ENCODE peak calls at places on chromosomes 2 and 18, in four cellular contexts. X, D, T and S are unnamed samples.

GRCh38 chr18:7116832-7117389 is 686 bp downstream of the LAMA1 start:
- DNase-seq in X (no peak), D (no peak), T (no peak), S (no peak)

GRCh38 chr2:20674974-20675679 is 8.2 kb downstream of the GDF7 start:
- DNase-seq in X (no peak), D (no peak), T (peak), S (peak)

GRCh38 chr2:20641123-20641985 is 9.5 kb downstream of the HS1BP3 start:
- DNase-seq in X (no peak), D (no peak), T (peak), S (no peak)

GRCh38 chr2:104766683-104767082 is 87.2 kb upstream of the POU3F3 start:
- DNase-seq in X (peak), D (no peak), T (no peak), S (no peak)

GRCh38 chr18:32889620-32890593 is 117.1 kb upstream of the KLHL14 start:
- DNase-seq in X (no peak), D (no peak), T (no peak), S (no peak)

GRCh38 chr18:32040936-32041335 is 22.3 kb downstream of the RNF125 start:
- DNase-seq in X (no peak), D (peak), T (no peak), S (no peak)

GRCh38 chr2:100891911-100892642 is 72.1 kb downstream of the NPAS2 start:
- DNase-seq in X (no peak), D (no peak), T (no peak), S (no peak)

GRCh38 chr2:220353897-220354296 is 726.5 kb downstream of the SLC4A3 start:
- DNase-seq in X (no peak), D (no peak), T (no peak), S (no peak)

GRCh38 chr2:174972924-174973323 is 32.3 kb downstream of the CHN1 start:
- DNase-seq in X (no peak), D (no peak), T (no peak), S (no peak)

GRCh38 chr18:29531746-29532145 is 1354.8 kb upstream of the CDH2 start:
- DNase-seq in X (no peak), D (no peak), T (no peak), S (no peak)

GRCh38 chr2:160221391-160222276 is 21.6 kb upstream of the ITGB6 start:
- DNase-seq in X (no peak), D (no peak), T (peak), S (peak)

GRCh38 chr2:62409442-62409841 is 96.6 kb downstream of the TMEM17 start:
- DNase-seq in X (no peak), D (no peak), T (no peak), S (no peak)

GRCh38 chr2:23268467-23269263 is 116.3 kb upstream of the KLHL29 start:
- DNase-seq in X (no peak), D (no peak), T (no peak), S (no peak)

GRCh38 chr2:191740016-191740419 is 62.1 kb downstream of the NABP1 start:
- DNase-seq in X (no peak), D (peak), T (no peak), S (no peak)

GRCh38 chr2:3613524-3613905 is 18.6 kb downstream of the COLEC11 start:
- DNase-seq in X (no peak), D (no peak), T (peak), S (no peak)

GRCh38 chr2:18792226-18792629 is 202.9 kb upstream of the NT5C1B start:
- DNase-seq in X (no peak), D (no peak), T (peak), S (no peak)

GRCh38 chr2:45218931-45219339 is 209.7 kb upstream of the SIX2 start:
- DNase-seq in X (no peak), D (no peak), T (no peak), S (no peak)

GRCh38 chr2:64260817-64261216 is 116.6 kb upstream of the PELI1 start:
- DNase-seq in X (peak), D (no peak), T (no peak), S (peak)

GRCh38 chr18:50410008-50410407 is 35.2 kb downstream of the SKA1 start:
- DNase-seq in X (no peak), D (no peak), T (no peak), S (no peak)

GRCh38 chr18:48875942-48876511 is 74.7 kb downstream of the SMAD7 start:
- DNase-seq in X (no peak), D (no peak), T (no peak), S (no peak)

GRCh38 chr2:46695283-46695682 is 215.9 kb downstream of the TMEM247 start:
- DNase-seq in X (no peak), D (no peak), T (no peak), S (no peak)

GRCh38 chr2:194745532-194746146 is 911.4 kb upstream of the SLC39A10 start:
- DNase-seq in X (no peak), D (no peak), T (no peak), S (no peak)

GRCh38 chr2:16546128-16546754 is 119.4 kb downstream of the CYRIA start:
- DNase-seq in X (peak), D (no peak), T (no peak), S (peak)

GRCh38 chr2:68163641-68164040 is 6.0 kb downstream of the PNO1 start:
- DNase-seq in X (no peak), D (no peak), T (no peak), S (no peak)

GRCh38 chr2:70946832-70947442 is 11.2 kb downstream of the ATP6V1B1 start:
- DNase-seq in X (peak), D (peak), T (peak), S (no peak)

GRCh38 chr2:161122772-161123530 is 37.3 kb upstream of the TANK start:
- DNase-seq in X (no peak), D (no peak), T (peak), S (no peak)

GRCh38 chr2:105329197-105329554 is 359 bp downstream of the TGFBRAP1 start:
- DNase-seq in X (peak), D (no peak), T (no peak), S (no peak)

GRCh38 chr18:23719634-23720201 is 30.5 kb downstream of the LAMA3 start:
- DNase-seq in X (no peak), D (no peak), T (peak), S (no peak)

GRCh38 chr2:186980787-186981550 is 132.0 kb upstream of the ZSWIM2 start:
- DNase-seq in X (no peak), D (no peak), T (no peak), S (no peak)

GRCh38 chr2:43332653-43333052 is 106.2 kb upstream of the ZFP36L2 start:
- DNase-seq in X (no peak), D (no peak), T (no peak), S (no peak)
- H3K27ac ChIP-seq in X (no peak), D (no peak), T (peak), S (peak)

DNA sequence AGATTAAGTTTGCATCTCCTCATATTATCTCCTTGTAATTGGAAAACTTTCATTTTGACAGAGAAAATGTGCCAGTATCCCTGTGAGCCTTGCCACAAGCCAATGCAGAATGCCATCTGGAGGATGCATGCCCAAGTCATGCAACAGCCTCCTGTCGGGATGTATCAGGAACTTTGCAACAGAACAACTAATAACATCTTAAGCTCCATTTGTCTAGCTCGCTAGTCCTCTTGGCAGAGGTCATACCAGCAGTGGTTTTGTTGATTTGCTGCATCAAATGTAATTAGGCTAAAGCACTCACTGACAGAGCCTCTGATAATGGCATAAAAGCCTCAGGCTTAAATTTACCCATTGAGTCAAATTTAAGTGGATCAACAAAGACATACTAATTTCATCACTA is 125.8 kb downstream of the UBE2E3 start:
- DNase-seq in X (no peak), D (no peak), T (no peak), S (no peak)
- H3K27ac ChIP-seq in X (no peak), D (no peak), T (no peak), S (no peak)

GRCh38 chr2:26768759-26769500 is 4.8 kb downstream of the SLC35F6 start:
- DNase-seq in X (no peak), D (no peak), T (peak), S (peak)
- H3K27ac ChIP-seq in X (no peak), D (peak), T (peak), S (peak)

GRCh38 chr2:88607416-88607815 is 19.8 kb downstream of the EIF2AK3 start:
- DNase-seq in X (no peak), D (no peak), T (no peak), S (no peak)
- H3K27ac ChIP-seq in X (peak), D (no peak), T (no peak), S (no peak)